ENCODE peak calls at places on chromosomes 4 and X, in five cellular contexts. One of them, this sample, is unnamed.

GRCh38 chr4:74733760-74734159 is 60.6 kb downstream of the BTC start:
- DNase-seq in DMS153: no peak
- DNase-seq in GM23338: no peak
- DNase-seq in breast epithelium: no peak
- DNase-seq in activated CD8-positive, alpha-beta memory T cell treated with anti-CD3 and anti-CD28 coated beads, Interleukin-2, amount 10 ng/mL, durations not matched to agents 7 days and 5 days: no peak
- DNase-seq in this sample: no peak

GRCh38 chr4:105967058-105967658 is 71.9 kb downstream of the NPNT start:
- DNase-seq in breast epithelium: no peak
- DNase-seq in GM23338: peak
- DNase-seq in activated CD8-positive, alpha-beta memory T cell treated with anti-CD3 and anti-CD28 coated beads, Interleukin-2, amount 10 ng/mL, durations not matched to agents 7 days and 5 days: no peak
- DNase-seq in DMS153: no peak
- DNase-seq in this sample: no peak

GRCh38 chr4:37431417-37431743 is 186.8 kb downstream of the NWD2 start:
- DNase-seq in GM23338: no peak
- DNase-seq in breast epithelium: no peak
- DNase-seq in activated CD8-positive, alpha-beta memory T cell treated with anti-CD3 and anti-CD28 coated beads, Interleukin-2, amount 10 ng/mL, durations not matched to agents 7 days and 5 days: no peak
- DNase-seq in DMS153: no peak
- DNase-seq in this sample: no peak

GRCh38 chr4:101349346-101350064 is 2.2 kb upstream of the PPP3CA start:
- DNase-seq in DMS153: peak
- DNase-seq in GM23338: no peak
- DNase-seq in activated CD8-positive, alpha-beta memory T cell treated with anti-CD3 and anti-CD28 coated beads, Interleukin-2, amount 10 ng/mL, durations not matched to agents 7 days and 5 days: no peak
- DNase-seq in breast epithelium: peak
- DNase-seq in this sample: no peak

GRCh38 chr4:5808081-5808741 is 84.7 kb downstream of the CRMP1 start:
- DNase-seq in GM23338: no peak
- DNase-seq in breast epithelium: no peak
- DNase-seq in DMS153: peak
- DNase-seq in activated CD8-positive, alpha-beta memory T cell treated with anti-CD3 and anti-CD28 coated beads, Interleukin-2, amount 10 ng/mL, durations not matched to agents 7 days and 5 days: no peak
- DNase-seq in this sample: no peak

GRCh38 chrX:51614353-51614752 is 4.4 kb downstream of the CENPVL3 start:
- DNase-seq in activated CD8-positive, alpha-beta memory T cell treated with anti-CD3 and anti-CD28 coated beads, Interleukin-2, amount 10 ng/mL, durations not matched to agents 7 days and 5 days: no peak
- DNase-seq in GM23338: peak
- DNase-seq in breast epithelium: no peak
- DNase-seq in DMS153: peak
- DNase-seq in this sample: peak

GRCh38 chrX:69116077-69116476 is 49.2 kb downstream of the PJA1 start:
- DNase-seq in GM23338: no peak
- DNase-seq in breast epithelium: no peak
- DNase-seq in DMS153: no peak
- DNase-seq in activated CD8-positive, alpha-beta memory T cell treated with anti-CD3 and anti-CD28 coated beads, Interleukin-2, amount 10 ng/mL, durations not matched to agents 7 days and 5 days: no peak
- DNase-seq in this sample: no peak

GRCh38 chrX:22818061-22818460 is 181.7 kb upstream of the DDX53 start:
- DNase-seq in GM23338: no peak
- DNase-seq in breast epithelium: no peak
- DNase-seq in activated CD8-positive, alpha-beta memory T cell treated with anti-CD3 and anti-CD28 coated beads, Interleukin-2, amount 10 ng/mL, durations not matched to agents 7 days and 5 days: no peak
- DNase-seq in DMS153: no peak
- DNase-seq in this sample: no peak

GRCh38 chr4:16250665-16251365 is 24.5 kb upstream of the TAPT1 start:
- DNase-seq in activated CD8-positive, alpha-beta memory T cell treated with anti-CD3 and anti-CD28 coated beads, Interleukin-2, amount 10 ng/mL, durations not matched to agents 7 days and 5 days: no peak
- DNase-seq in DMS153: no peak
- DNase-seq in GM23338: peak
- DNase-seq in breast epithelium: no peak
- DNase-seq in this sample: no peak

GRCh38 chrX:42567268-42567667 is 210.7 kb downstream of the PPP1R2C start:
- DNase-seq in GM23338: no peak
- DNase-seq in activated CD8-positive, alpha-beta memory T cell treated with anti-CD3 and anti-CD28 coated beads, Interleukin-2, amount 10 ng/mL, durations not matched to agents 7 days and 5 days: no peak
- DNase-seq in DMS153: no peak
- DNase-seq in breast epithelium: no peak
- DNase-seq in this sample: no peak

GRCh38 chr4:76277667-76278066 is 26.1 kb downstream of the FAM47E start:
- DNase-seq in DMS153: no peak
- DNase-seq in breast epithelium: no peak
- DNase-seq in activated CD8-positive, alpha-beta memory T cell treated with anti-CD3 and anti-CD28 coated beads, Interleukin-2, amount 10 ng/mL, durations not matched to agents 7 days and 5 days: no peak
- DNase-seq in GM23338: no peak
- DNase-seq in this sample: no peak

GRCh38 chr4:10981611-10982010 is 297.0 kb upstream of the CLNK start:
- DNase-seq in GM23338: peak
- DNase-seq in activated CD8-positive, alpha-beta memory T cell treated with anti-CD3 and anti-CD28 coated beads, Interleukin-2, amount 10 ng/mL, durations not matched to agents 7 days and 5 days: no peak
- DNase-seq in breast epithelium: no peak
- DNase-seq in DMS153: no peak
- DNase-seq in this sample: no peak

GRCh38 chrX:39759526-39760224 is 338.1 kb downstream of the BCOR start:
- DNase-seq in activated CD8-positive, alpha-beta memory T cell treated with anti-CD3 and anti-CD28 coated beads, Interleukin-2, amount 10 ng/mL, durations not matched to agents 7 days and 5 days: no peak
- DNase-seq in breast epithelium: peak
- DNase-seq in DMS153: no peak
- DNase-seq in GM23338: no peak
- DNase-seq in this sample: no peak

GRCh38 chrX:19650996-19651395 is 135.7 kb upstream of the MAP3K15 start:
- DNase-seq in breast epithelium: no peak
- DNase-seq in DMS153: no peak
- DNase-seq in activated CD8-positive, alpha-beta memory T cell treated with anti-CD3 and anti-CD28 coated beads, Interleukin-2, amount 10 ng/mL, durations not matched to agents 7 days and 5 days: no peak
- DNase-seq in GM23338: peak
- DNase-seq in this sample: no peak

GRCh38 chr4:84967292-84967651 is 782 bp upstream of the WDFY3 start:
- DNase-seq in GM23338: no peak
- DNase-seq in breast epithelium: no peak
- DNase-seq in activated CD8-positive, alpha-beta memory T cell treated with anti-CD3 and anti-CD28 coated beads, Interleukin-2, amount 10 ng/mL, durations not matched to agents 7 days and 5 days: no peak
- DNase-seq in DMS153: no peak
- DNase-seq in this sample: no peak

This sample was measured in HS-5.